ENCODE peak calls at places on chromosome 14, in four cellular contexts. O is HFF-Myc, A is thoracic aorta, G is left ventricle myocardium inferior. M is an unnamed sample.

GRCh38 chr14:34201909-34202622 is 251.2 kb upstream of the EGLN3 start:
- DNase-seq in O (no peak), G (no peak), A (no peak), M (no peak)

GRCh38 chr14:38255673-38256357 is at the start of gene CLEC14A:
- DNase-seq in G (peak; percentile 84), O (no peak), A (no peak), M (no peak)

GRCh38 chr14:39467889-39468524 is 35.8 kb upstream of the FBXO33 start:
- DNase-seq in G (no peak), O (no peak), A (no peak), M (no peak)

GRCh38 chr14:99884834-99885648 is 91.8 kb downstream of the EML1 start:
- DNase-seq in G (no peak), A (no peak), O (peak; percentile 36), M (no peak)

GRCh38 chr14:91872517-91873470 is 5.5 kb upstream of the TC2N start:
- DNase-seq in G (peak; percentile 72), A (peak; percentile 54), O (no peak), M (no peak)

GRCh38 chr14:78202178-78202577 is 32.0 kb downstream of the NRXN3 start:
- DNase-seq in G (no peak), A (no peak), O (no peak), M (no peak)

GRCh38 chr14:75981426-75981825 is 369 bp downstream of the TGFB3 start:
- DNase-seq in O (no peak), A (no peak), G (no peak), M (no peak)

GRCh38 chr14:35138585-35138984 is 16.2 kb downstream of the PRORP start:
- DNase-seq in A (no peak), O (no peak), G (no peak), M (no peak)

GRCh38 chr14:36271939-36272907 is 48.2 kb downstream of the MBIP start:
- DNase-seq in A (no peak), O (no peak), G (no peak), M (no peak)

GRCh38 chr14:99261916-99262787 is 9.8 kb downstream of the BCL11B start:
- DNase-seq in O (no peak), G (no peak), A (no peak), M (no peak)

GRCh38 chr14:49972199-49972671 is 79.4 kb downstream of the ARF6 start:
- DNase-seq in O (peak; percentile 89), G (no peak), A (no peak), M (no peak)

GRCh38 chr14:96104469-96105057 is 65.4 kb downstream of the C14orf132 start:
- DNase-seq in G (peak; percentile 56), O (peak; percentile 96), A (peak; percentile 41), M (no peak)

GRCh38 chr14:30403791-30404190 is 155.2 kb upstream of the G2E3 start:
- DNase-seq in G (no peak), O (no peak), A (no peak), M (no peak)

GRCh38 chr14:105374389-105374788 is 23.9 kb upstream of the TEX22 start:
- DNase-seq in G (no peak), A (no peak), O (no peak), M (no peak)

GRCh38 chr14:99726538-99727095 is 42.5 kb downstream of the CYP46A1 start:
- DNase-seq in G (no peak), A (no peak), O (no peak), M (no peak)

GRCh38 chr14:85090681-85091080 is 439.3 kb upstream of the FLRT2 start:
- DNase-seq in O (no peak), G (no peak), A (no peak), M (no peak)

GRCh38 chr14:89399594-89400068 is 17.4 kb downstream of the FOXN3 start:
- DNase-seq in O (peak; percentile 72), G (no peak), A (no peak), M (peak; percentile 76)

GRCh38 chr14:61342486-61342885 is 21.1 kb downstream of the PRKCH start:
- DNase-seq in G (no peak), A (no peak), O (no peak), M (no peak)

GRCh38 chr14:63454863-63455622 is 88.1 kb downstream of the PPP2R5E start:
- DNase-seq in G (no peak), O (peak; percentile 14), A (no peak), M (no peak)

GRCh38 chr14:61101803-61102548 is 120.9 kb downstream of the SLC38A6 start:
- DNase-seq in G (no peak), A (no peak), O (no peak), M (no peak)

GRCh38 chr14:59123975-59124374 is 64.5 kb upstream of the DAAM1 start:
- DNase-seq in G (no peak), O (no peak), A (no peak), M (no peak)

GRCh38 chr14:73612339-73613045 is at the start of gene ACOT6:
- DNase-seq in A (peak; percentile 9), G (peak; percentile 69), O (no peak), M (no peak)

GRCh38 chr14:77031680-77032482 is 3.4 kb upstream of the IRF2BPL start:
- DNase-seq in G (no peak), O (no peak), A (no peak), M (no peak)

GRCh38 chr14:105150368-105151111 is 18.0 kb downstream of the JAG2 start:
- DNase-seq in G (peak; percentile 12), A (no peak), O (no peak), M (no peak)

GRCh38 chr14:21269252-21270046 is at the start of gene HNRNPC:
- DNase-seq in O (peak; percentile 100), G (peak; percentile 100), A (peak; percentile 100), M (peak; percentile 100)

GRCh38 chr14:23513005-23513412 is 38.6 kb downstream of the ZFHX2 start:
- DNase-seq in A (no peak), O (no peak), G (no peak), M (no peak)

GRCh38 chr14:88983755-88984154 is 159.3 kb downstream of the TTC8 start:
- DNase-seq in G (no peak), A (no peak), O (peak; percentile 79), M (no peak)

GRCh38 chr14:64388533-64389243 is 535 bp downstream of the MTHFD1 start:
- DNase-seq in G (peak; percentile 19), O (no peak), A (no peak), M (no peak)

GRCh38 chr14:105324080-105324778 is 9.7 kb downstream of the PACS2 start:
- DNase-seq in A (no peak), G (peak; percentile 68), O (no peak), M (no peak)

DNA sequence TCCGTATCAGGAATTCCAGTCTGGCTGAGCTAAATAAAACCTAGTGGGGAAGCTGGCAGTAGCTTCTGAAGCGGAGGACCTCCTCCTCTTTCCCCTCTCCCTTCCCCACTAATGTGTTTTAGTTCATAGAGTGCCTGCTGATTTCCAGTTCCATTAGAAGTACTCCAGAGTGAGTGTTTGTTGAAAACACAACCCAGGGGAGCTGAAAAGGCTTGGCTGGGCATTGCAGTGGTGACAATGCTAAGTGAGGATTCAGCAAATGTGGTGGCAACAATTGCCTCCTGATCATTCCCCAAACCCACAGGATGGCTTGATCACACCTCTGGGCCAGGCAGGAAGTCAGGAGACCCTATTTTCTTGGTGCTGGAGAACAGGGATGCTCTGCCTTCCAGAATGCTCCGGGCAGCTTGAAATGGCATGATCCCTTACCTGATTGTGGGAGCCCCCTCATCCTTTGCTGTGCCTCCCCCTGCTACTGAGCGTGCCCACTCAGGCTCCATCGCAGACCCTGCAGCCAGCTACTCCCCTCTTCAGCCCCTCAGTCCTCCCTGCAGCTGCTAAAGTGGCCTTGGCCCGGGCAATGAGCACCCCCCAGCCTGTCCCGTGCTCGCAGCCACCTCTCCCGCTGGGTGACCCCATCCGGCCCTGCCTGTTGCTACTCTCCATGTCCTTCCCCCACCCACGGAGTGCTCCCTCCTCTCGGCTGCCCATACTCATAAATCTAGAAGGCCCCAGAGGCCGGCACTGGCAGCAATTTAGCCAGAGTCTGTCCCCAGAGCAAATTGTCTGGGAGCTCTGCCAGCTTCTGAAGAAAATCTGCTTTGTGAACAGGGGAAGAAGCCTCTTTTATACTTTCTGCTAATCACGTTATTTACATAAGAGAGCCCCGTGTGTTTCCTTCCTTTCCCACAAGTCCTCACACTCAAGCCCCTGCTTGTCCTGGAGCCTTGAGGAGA is 143.9 kb upstream of the FRMD6 start:
- DNase-seq in A (peak; percentile 25), O (peak; percentile 54), G (peak; percentile 66), M (peak; percentile 78)
- H3K4me3 ChIP-seq in A (peak overlapping the region; percentile 45), O (no peak overlapping the region), G (no peak overlapping the region), M (no peak overlapping the region)

GRCh38 chr14:101563654-101564443 is 2.6 kb downstream of the DIO3 start:
- DNase-seq in O (no peak), A (no peak), G (no peak), M (no peak)

GRCh38 chr14:101563352-101563653 is 2.0 kb downstream of the DIO3 start:
- DNase-seq in G (no peak), O (no peak), A (no peak), M (no peak)

GRCh38 chr14:101567252-101567651 is 6.0 kb downstream of the DIO3 start:
- DNase-seq in G (no peak), O (no peak), A (no peak), M (no peak)

GRCh38 chr14:101564444-101564776 is 3.1 kb downstream of the DIO3 start:
- DNase-seq in A (no peak), G (no peak), O (no peak), M (no peak)

DNA sequence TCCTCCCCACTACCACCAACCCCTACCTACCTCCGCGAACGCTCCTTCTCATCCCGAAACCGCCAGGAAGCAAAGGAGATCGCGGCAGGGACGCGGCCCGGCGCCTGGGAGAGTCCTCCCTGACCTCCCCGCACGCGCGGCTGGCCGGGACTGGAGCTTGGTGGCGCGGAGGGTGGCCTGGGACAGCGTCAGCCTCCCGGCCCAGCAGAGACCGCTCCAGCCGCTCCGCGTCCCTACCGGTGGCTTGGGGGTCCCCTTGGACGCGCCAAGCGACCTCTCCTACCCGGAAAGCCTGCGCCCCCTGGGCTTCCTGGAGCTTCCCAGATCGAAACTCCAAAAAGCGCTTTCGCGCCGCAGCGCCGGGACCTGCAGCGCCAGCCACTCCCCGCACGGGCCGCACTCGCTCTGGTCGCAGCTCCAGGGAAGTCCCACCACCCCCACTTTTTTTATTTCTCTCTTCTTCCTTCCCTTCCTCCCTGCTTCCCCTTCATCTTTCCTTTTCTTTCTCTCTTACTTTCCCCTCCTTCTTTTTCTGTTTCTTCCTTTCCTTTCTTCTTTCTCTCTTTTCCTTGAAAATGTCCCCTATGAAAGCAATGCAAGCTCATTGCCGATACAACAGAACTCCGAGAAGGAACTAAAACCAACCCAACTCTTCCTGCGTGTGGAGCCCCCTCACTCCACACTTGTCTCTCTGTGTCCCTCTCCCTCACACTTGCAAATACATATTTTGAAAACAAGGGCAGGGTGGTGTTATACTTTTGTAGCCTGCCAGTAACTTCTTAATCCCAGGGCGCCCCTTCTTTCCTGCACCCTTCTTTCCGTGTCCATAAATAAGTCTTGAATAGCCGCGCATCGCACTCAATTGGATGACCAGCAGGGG is 3.8 kb downstream of the DIO3 start:
- DNase-seq in A (no peak), G (no peak), O (no peak), M (no peak)
- TF ChIP-seq CTCF in A (no peak), G (no peak), O (no peak), M (no peak)

DNA sequence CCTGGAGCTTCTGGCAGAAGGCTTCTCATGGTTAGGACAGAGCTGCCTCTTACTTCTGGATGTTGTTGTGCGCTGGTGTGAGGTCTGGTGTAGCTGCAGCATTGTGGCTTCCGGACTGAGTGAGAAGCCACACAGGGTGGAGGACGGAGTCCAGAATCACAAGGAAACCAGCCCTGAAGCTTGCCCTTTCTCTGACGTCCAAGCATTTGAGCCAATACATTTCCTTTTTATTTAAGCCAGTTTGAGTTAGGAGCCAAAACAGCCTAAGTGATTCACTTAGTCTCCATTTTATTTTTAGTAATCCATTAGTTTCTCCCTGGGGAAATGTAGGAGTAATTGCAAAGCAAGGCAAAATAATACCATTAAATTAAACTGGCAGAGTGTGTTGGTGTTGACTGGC is 402.4 kb upstream of the RGS6 start:
- DNase-seq in A (peak; percentile 12), G (no peak), O (no peak), M (no peak)
- H3K4me3 ChIP-seq in A (peak overlapping the region; percentile 42), G (no peak overlapping the region), O (no peak overlapping the region), M (no peak overlapping the region)

GRCh38 chr14:51750542-51750941 is 98.8 kb downstream of the FRMD6 start:
- DNase-seq in A (no peak), O (no peak), G (no peak), M (no peak)
- TF ChIP-seq CTCF in A (no peak), O (peak; percentile 2), G (no peak), M (no peak)

M was measured in retinal pigment epithelial cell.